ENCODE peak calls at places on chromosomes 6 and 20, in six cellular contexts. One of them, this sample, is unnamed.

GRCh38 chr6:12911387-12911960 is 194.9 kb downstream of the PHACTR1 start:
- DNase-seq in endothelial cell of umbilical vein: peak; percentile 63
- DNase-seq in spleen: no peak
- DNase-seq in Peyer's patch: no peak
- DNase-seq in gastrocnemius medialis: no peak
- DNase-seq in A549: peak; percentile 2
- DNase-seq in this sample: peak; percentile 50

GRCh38 chr20:57180954-57181353 is 85.5 kb downstream of the BMP7 start:
- DNase-seq in Peyer's patch: no peak
- DNase-seq in endothelial cell of umbilical vein: no peak
- DNase-seq in spleen: no peak
- DNase-seq in gastrocnemius medialis: no peak
- DNase-seq in A549: no peak
- DNase-seq in this sample: no peak

GRCh38 chr20:64144144-64144912 is 19.9 kb upstream of the MYT1 start:
- DNase-seq in gastrocnemius medialis: no peak
- DNase-seq in A549: no peak
- DNase-seq in spleen: peak; percentile 11
- DNase-seq in endothelial cell of umbilical vein: no peak
- DNase-seq in Peyer's patch: no peak
- DNase-seq in this sample: no peak

GRCh38 chr6:32614366-32615081 is 22.7 kb upstream of the HLA-DQA1 start:
- DNase-seq in Peyer's patch: no peak
- DNase-seq in gastrocnemius medialis: no peak
- DNase-seq in spleen: no peak
- DNase-seq in A549: no peak
- DNase-seq in endothelial cell of umbilical vein: no peak
- DNase-seq in this sample: no peak

GRCh38 chr6:45509426-45509825 is 131.7 kb upstream of the SUPT3H start:
- DNase-seq in gastrocnemius medialis: no peak
- DNase-seq in A549: no peak
- DNase-seq in endothelial cell of umbilical vein: no peak
- DNase-seq in Peyer's patch: no peak
- DNase-seq in spleen: no peak
- DNase-seq in this sample: no peak

GRCh38 chr6:1724124-1724523 is 114.4 kb downstream of the FOXC1 start:
- DNase-seq in endothelial cell of umbilical vein: no peak
- DNase-seq in Peyer's patch: no peak
- DNase-seq in A549: no peak
- DNase-seq in spleen: no peak
- DNase-seq in gastrocnemius medialis: no peak
- DNase-seq in this sample: no peak

GRCh38 chr6:65538644-65539043 is 168.4 kb downstream of the EYS start:
- DNase-seq in A549: no peak
- DNase-seq in endothelial cell of umbilical vein: no peak
- DNase-seq in spleen: no peak
- DNase-seq in gastrocnemius medialis: no peak
- DNase-seq in Peyer's patch: no peak
- DNase-seq in this sample: no peak

GRCh38 chr6:119881416-119881815 is 531.9 kb upstream of the MAN1A1 start:
- DNase-seq in endothelial cell of umbilical vein: no peak
- DNase-seq in spleen: no peak
- DNase-seq in gastrocnemius medialis: no peak
- DNase-seq in Peyer's patch: no peak
- DNase-seq in A549: no peak
- DNase-seq in this sample: no peak

GRCh38 chr6:77834591-77834996 is 181.8 kb downstream of the MEI4 start:
- DNase-seq in endothelial cell of umbilical vein: no peak
- DNase-seq in gastrocnemius medialis: no peak
- DNase-seq in spleen: no peak
- DNase-seq in A549: no peak
- DNase-seq in Peyer's patch: no peak
- DNase-seq in this sample: no peak

GRCh38 chr6:30500421-30501069 is 11.2 kb downstream of the HLA-E start:
- DNase-seq in A549: no peak
- DNase-seq in gastrocnemius medialis: no peak
- DNase-seq in Peyer's patch: no peak
- DNase-seq in endothelial cell of umbilical vein: peak; percentile 94
- DNase-seq in spleen: no peak
- DNase-seq in this sample: no peak

GRCh38 chr6:35088281-35089215 is 52.6 kb downstream of the TCP11 start:
- DNase-seq in endothelial cell of umbilical vein: no peak
- DNase-seq in gastrocnemius medialis: no peak
- DNase-seq in A549: no peak
- DNase-seq in Peyer's patch: peak; percentile 29
- DNase-seq in spleen: peak; percentile 57
- DNase-seq in this sample: no peak

GRCh38 chr20:48781634-48782033 is 46.2 kb downstream of the PREX1 start:
- DNase-seq in A549: no peak
- DNase-seq in gastrocnemius medialis: no peak
- DNase-seq in endothelial cell of umbilical vein: no peak
- DNase-seq in spleen: no peak
- DNase-seq in Peyer's patch: no peak
- DNase-seq in this sample: no peak

GRCh38 chr20:13041574-13042457 is 33.0 kb downstream of the SPTLC3 start:
- DNase-seq in endothelial cell of umbilical vein: no peak
- DNase-seq in A549: no peak
- DNase-seq in spleen: no peak
- DNase-seq in Peyer's patch: no peak
- DNase-seq in gastrocnemius medialis: no peak
- DNase-seq in this sample: no peak

GRCh38 chr6:71887006-71887743 is 825 bp downstream of the RIMS1 start:
- DNase-seq in A549: no peak
- DNase-seq in endothelial cell of umbilical vein: peak; percentile 1
- DNase-seq in spleen: peak; percentile 73
- DNase-seq in Peyer's patch: peak; percentile 37
- DNase-seq in gastrocnemius medialis: no peak
- DNase-seq in this sample: no peak

GRCh38 chr20:62744761-62745160 is 36.1 kb downstream of the NTSR1 start:
- DNase-seq in spleen: peak; percentile 51
- DNase-seq in gastrocnemius medialis: no peak
- DNase-seq in Peyer's patch: no peak
- DNase-seq in endothelial cell of umbilical vein: no peak
- DNase-seq in A549: no peak
- DNase-seq in this sample: no peak

GRCh38 chr6:110938176-110938575 is 20.3 kb upstream of the GTF3C6 start:
- DNase-seq in endothelial cell of umbilical vein: no peak
- DNase-seq in A549: no peak
- DNase-seq in gastrocnemius medialis: no peak
- DNase-seq in Peyer's patch: no peak
- DNase-seq in spleen: no peak
- DNase-seq in this sample: no peak

GRCh38 chr6:70310063-70310694 is 7.3 kb upstream of the COL9A1 start:
- DNase-seq in spleen: no peak
- DNase-seq in endothelial cell of umbilical vein: peak; percentile 54
- DNase-seq in A549: no peak
- DNase-seq in gastrocnemius medialis: no peak
- DNase-seq in Peyer's patch: no peak
- DNase-seq in this sample: peak; percentile 59

GRCh38 chr20:1327827-1328679 is 886 bp downstream of the SDCBP2 start:
- DNase-seq in endothelial cell of umbilical vein: no peak
- DNase-seq in A549: no peak
- DNase-seq in Peyer's patch: peak; percentile 74
- DNase-seq in spleen: peak; percentile 50
- DNase-seq in gastrocnemius medialis: no peak
- DNase-seq in this sample: no peak

GRCh38 chr20:35468671-35469334 is 13.4 kb downstream of the CEP250 start:
- DNase-seq in gastrocnemius medialis: no peak
- DNase-seq in Peyer's patch: no peak
- DNase-seq in endothelial cell of umbilical vein: no peak
- DNase-seq in spleen: no peak
- DNase-seq in A549: no peak
- DNase-seq in this sample: no peak

GRCh38 chr20:33024263-33024601 is 7.2 kb upstream of the BPIFB6 start:
- DNase-seq in endothelial cell of umbilical vein: no peak
- DNase-seq in gastrocnemius medialis: no peak
- DNase-seq in A549: no peak
- DNase-seq in Peyer's patch: no peak
- DNase-seq in spleen: no peak
- DNase-seq in this sample: no peak

GRCh38 chr20:33026072-33026778 is 5.2 kb upstream of the BPIFB6 start:
- DNase-seq in Peyer's patch: no peak
- DNase-seq in A549: no peak
- DNase-seq in gastrocnemius medialis: no peak
- DNase-seq in endothelial cell of umbilical vein: no peak
- DNase-seq in spleen: no peak
- DNase-seq in this sample: no peak

GRCh38 chr20:33025318-33025876 is 6.1 kb upstream of the BPIFB6 start:
- DNase-seq in gastrocnemius medialis: no peak
- DNase-seq in endothelial cell of umbilical vein: no peak
- DNase-seq in spleen: no peak
- DNase-seq in A549: no peak
- DNase-seq in Peyer's patch: no peak
- DNase-seq in this sample: no peak

GRCh38 chr20:33023439-33024262 is 7.8 kb upstream of the BPIFB6 start:
- DNase-seq in gastrocnemius medialis: no peak
- DNase-seq in Peyer's patch: no peak
- DNase-seq in A549: no peak
- DNase-seq in endothelial cell of umbilical vein: no peak
- DNase-seq in spleen: no peak
- DNase-seq in this sample: no peak

GRCh38 chr20:33024609-33025317 is 6.7 kb upstream of the BPIFB6 start:
- DNase-seq in A549: no peak
- DNase-seq in spleen: no peak
- DNase-seq in Peyer's patch: no peak
- DNase-seq in gastrocnemius medialis: no peak
- DNase-seq in endothelial cell of umbilical vein: no peak
- DNase-seq in this sample: no peak
- TF ChIP-seq POLR2A in A549: no peak
- TF ChIP-seq POLR2A in spleen: no peak
- TF ChIP-seq POLR2A in Peyer's patch: no peak
- TF ChIP-seq POLR2A in gastrocnemius medialis: no peak
- TF ChIP-seq POLR2A in endothelial cell of umbilical vein: no peak
- TF ChIP-seq POLR2A in this sample: no peak

GRCh38 chr6:157383471-157383870 is 2.5 kb downstream of the ZDHHC14 start:
- DNase-seq in endothelial cell of umbilical vein: no peak
- DNase-seq in Peyer's patch: no peak
- DNase-seq in spleen: no peak
- DNase-seq in A549: no peak
- DNase-seq in gastrocnemius medialis: no peak
- DNase-seq in this sample: peak; percentile 43

GRCh38 chr6:157380458-157380778 is 572 bp upstream of the ZDHHC14 start:
- DNase-seq in spleen: no peak
- DNase-seq in gastrocnemius medialis: no peak
- DNase-seq in Peyer's patch: no peak
- DNase-seq in endothelial cell of umbilical vein: no peak
- DNase-seq in A549: no peak
- DNase-seq in this sample: no peak

GRCh38 chr6:157381631-157382621 is 936 bp downstream of the ZDHHC14 start:
- DNase-seq in spleen: peak; percentile 91
- DNase-seq in gastrocnemius medialis: peak; percentile 36
- DNase-seq in A549: peak; percentile 28
- DNase-seq in endothelial cell of umbilical vein: peak; percentile 70
- DNase-seq in Peyer's patch: peak; percentile 78
- DNase-seq in this sample: peak; percentile 80

GRCh38 chr6:157379656-157380457 is 1.1 kb upstream of the ZDHHC14 start:
- DNase-seq in endothelial cell of umbilical vein: peak; percentile 91
- DNase-seq in A549: peak; percentile 56
- DNase-seq in gastrocnemius medialis: peak; percentile 86
- DNase-seq in Peyer's patch: peak; percentile 87
- DNase-seq in spleen: peak; percentile 96
- DNase-seq in this sample: peak; percentile 90

GRCh38 chr6:157380779-157381561 is at the start of gene ZDHHC14:
- DNase-seq in endothelial cell of umbilical vein: peak; percentile 89
- DNase-seq in A549: peak; percentile 39
- DNase-seq in spleen: peak; percentile 99
- DNase-seq in Peyer's patch: peak; percentile 96
- DNase-seq in gastrocnemius medialis: peak; percentile 80
- DNase-seq in this sample: peak; percentile 93
- TF ChIP-seq POLR2A in endothelial cell of umbilical vein: peak; percentile 78
- TF ChIP-seq POLR2A in A549: peak; percentile 66
- TF ChIP-seq POLR2A in spleen: no peak
- TF ChIP-seq POLR2A in Peyer's patch: peak; percentile 75
- TF ChIP-seq POLR2A in gastrocnemius medialis: peak; percentile 89
- TF ChIP-seq POLR2A in this sample: peak; percentile 90

GRCh38 chr6:57224769-57225515 is 2.8 kb upstream of the RAB23 start:
- DNase-seq in spleen: no peak
- DNase-seq in Peyer's patch: no peak
- DNase-seq in endothelial cell of umbilical vein: no peak
- DNase-seq in gastrocnemius medialis: no peak
- DNase-seq in A549: no peak
- DNase-seq in this sample: no peak

GRCh38 chr6:57220083-57220703 is 1.9 kb downstream of the RAB23 start:
- DNase-seq in A549: no peak
- DNase-seq in gastrocnemius medialis: no peak
- DNase-seq in endothelial cell of umbilical vein: no peak
- DNase-seq in Peyer's patch: no peak
- DNase-seq in spleen: no peak
- DNase-seq in this sample: no peak

GRCh38 chr6:57222684-57223077 is 574 bp upstream of the RAB23 start:
- DNase-seq in spleen: no peak
- DNase-seq in endothelial cell of umbilical vein: no peak
- DNase-seq in gastrocnemius medialis: no peak
- DNase-seq in A549: no peak
- DNase-seq in Peyer's patch: no peak
- DNase-seq in this sample: peak; percentile 35

GRCh38 chr6:57221191-57221935 is 744 bp downstream of the RAB23 start:
- DNase-seq in Peyer's patch: peak; percentile 68
- DNase-seq in A549: peak; percentile 28
- DNase-seq in endothelial cell of umbilical vein: peak; percentile 76
- DNase-seq in spleen: peak; percentile 89
- DNase-seq in gastrocnemius medialis: no peak
- DNase-seq in this sample: peak; percentile 68

DNA sequence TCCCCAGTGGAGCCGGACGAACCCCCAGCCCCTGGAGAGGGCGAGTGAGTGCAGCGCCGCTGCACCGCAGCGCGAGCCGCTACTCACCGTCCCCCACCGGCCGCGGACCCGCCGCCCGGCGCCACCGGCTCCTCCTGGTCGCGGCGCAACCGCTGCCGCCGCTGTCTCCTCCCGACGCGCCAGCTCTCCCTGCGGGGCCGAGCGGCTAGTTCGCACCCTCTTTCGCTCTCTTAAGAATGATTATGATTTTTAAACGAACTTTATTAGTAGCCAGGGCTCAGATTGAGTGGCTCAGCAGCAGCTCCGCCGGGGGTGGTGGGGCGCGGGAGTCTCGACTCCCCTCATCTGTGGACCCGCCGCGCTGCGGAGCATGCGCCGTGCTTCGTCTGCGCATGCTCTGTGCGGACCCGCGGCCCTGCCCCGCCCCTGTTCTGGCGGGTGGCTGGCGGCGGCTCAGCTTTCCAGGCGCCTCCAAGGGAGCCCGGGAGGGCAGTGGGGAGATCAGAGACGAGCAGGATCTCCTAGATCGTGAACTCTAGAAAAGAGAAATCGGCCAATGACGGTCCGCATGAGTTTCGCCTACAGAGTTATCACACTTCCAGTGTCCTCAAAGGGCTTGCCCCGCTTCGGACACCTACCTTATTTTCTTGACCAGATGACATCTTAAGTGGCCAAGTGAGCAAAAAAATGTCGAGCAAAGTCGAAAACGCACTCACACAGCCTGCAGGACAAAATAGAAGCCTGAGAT is at the start of gene RAB23:
- DNase-seq in A549: peak; percentile 57
- DNase-seq in endothelial cell of umbilical vein: peak; percentile 91
- DNase-seq in spleen: peak; percentile 94
- DNase-seq in gastrocnemius medialis: peak; percentile 62
- DNase-seq in Peyer's patch: peak; percentile 90
- DNase-seq in this sample: peak; percentile 92
- TF ChIP-seq POLR2A in A549: peak; percentile 82
- TF ChIP-seq POLR2A in endothelial cell of umbilical vein: peak; percentile 84
- TF ChIP-seq POLR2A in spleen: no peak
- TF ChIP-seq POLR2A in gastrocnemius medialis: peak; percentile 82
- TF ChIP-seq POLR2A in Peyer's patch: peak; percentile 57
- TF ChIP-seq POLR2A in this sample: peak; percentile 75

GRCh38 chr6:56843476-56844349 is 111.2 kb upstream of the BEND6 start:
- DNase-seq in A549: peak; percentile 65
- DNase-seq in endothelial cell of umbilical vein: peak; percentile 88
- DNase-seq in spleen: peak; percentile 87
- DNase-seq in Peyer's patch: peak; percentile 64
- DNase-seq in gastrocnemius medialis: peak; percentile 74
- DNase-seq in this sample: peak; percentile 87
- TF ChIP-seq POLR2A in A549: peak; percentile 59
- TF ChIP-seq POLR2A in endothelial cell of umbilical vein: peak; percentile 50
- TF ChIP-seq POLR2A in spleen: peak; percentile 20
- TF ChIP-seq POLR2A in Peyer's patch: no peak
- TF ChIP-seq POLR2A in gastrocnemius medialis: peak; percentile 90
- TF ChIP-seq POLR2A in this sample: no peak

This sample was measured in erythroblast.